ENCODE peak calls at places on chromosomes 6 and 20, in six cellular contexts. C is breast epithelium; O is naive thymus-derived CD4-positive, alpha-beta T cell; F is sigmoid colon; T is thyroid gland; B is adrenal gland. M is an unnamed sample.

GRCh38 chr6:133752129-133752528 is 136.8 kb upstream of the TCF21 start:
- DNase-seq in C (no peak), O (no peak), F (no peak), T (no peak), B (no peak), M (no peak)

GRCh38 chr20:3093861-3094361 is 9.4 kb upstream of the AVP start:
- DNase-seq in C (no peak), O (peak; percentile 75), F (no peak), T (no peak), B (no peak), M (no peak)

GRCh38 chr6:98927534-98927933 is 20.2 kb downstream of the FBXL4 start:
- DNase-seq in C (no peak), O (no peak), F (no peak), T (peak; percentile 88), B (no peak), M (no peak)

GRCh38 chr6:35258858-35259193 is 709 bp upstream of the ZNF76 start:
- DNase-seq in C (no peak), O (no peak), F (peak; percentile 76), T (no peak), B (no peak), M (no peak)

GRCh38 chr6:107152633-107153032 is 37.3 kb upstream of the BEND3 start:
- DNase-seq in C (no peak), O (no peak), F (no peak), T (no peak), B (no peak), M (no peak)

GRCh38 chr6:90432937-90433336 is 136.3 kb upstream of the BACH2 start:
- DNase-seq in C (no peak), O (no peak), F (no peak), T (no peak), B (no peak), M (no peak)

GRCh38 chr20:5056801-5057599 is 55.7 kb upstream of the SLC23A2 start:
- DNase-seq in C (no peak), O (peak; percentile 61), F (no peak), T (no peak), B (peak; percentile 38), M (peak; percentile 82)

GRCh38 chr20:46255440-46256104 is 52.7 kb downstream of the CDH22 start:
- DNase-seq in C (peak; percentile 65), O (no peak), F (peak; percentile 77), T (peak; percentile 94), B (peak; percentile 87), M (peak; percentile 52)

GRCh38 chr6:116945809-116946208 is 68.8 kb downstream of the RFX6 start:
- DNase-seq in C (no peak), O (no peak), F (no peak), T (no peak), B (no peak), M (no peak)

GRCh38 chr6:160040527-160041264 is 71.8 kb downstream of the IGF2R start:
- DNase-seq in C (no peak), O (no peak), F (no peak), T (no peak), B (no peak), M (no peak)

GRCh38 chr6:105326216-105326615 is 76.7 kb downstream of the PREP start:
- DNase-seq in C (no peak), O (no peak), F (no peak), T (peak; percentile 37), B (no peak), M (no peak)

GRCh38 chr6:42113929-42114636 is 28.3 kb downstream of the C6orf132 start:
- DNase-seq in C (no peak), O (no peak), F (no peak), T (no peak), B (no peak), M (no peak)

GRCh38 chr20:1322511-1323245 is 6.3 kb downstream of the SDCBP2 start:
- DNase-seq in C (peak; percentile 40), O (no peak), F (peak; percentile 72), T (peak; percentile 59), B (peak; percentile 58), M (no peak)

GRCh38 chr6:140480852-140481251 is 1106.4 kb upstream of the CITED2 start:
- DNase-seq in C (no peak), O (no peak), F (peak; percentile 67), T (no peak), B (no peak), M (no peak)

GRCh38 chr6:115221185-115221584 is 839.5 kb downstream of the FRK start:
- DNase-seq in C (no peak), O (no peak), F (no peak), T (no peak), B (no peak), M (no peak)

GRCh38 chr20:64115171-64115911 is 8.0 kb upstream of the NPBWR2 start:
- DNase-seq in C (peak; percentile 36), O (no peak), F (peak; percentile 45), T (no peak), B (peak; percentile 6), M (no peak)

GRCh38 chr6:11153447-11153846 is 41.9 kb upstream of the ERVFRD-1 start:
- DNase-seq in C (no peak), O (no peak), F (no peak), T (no peak), B (no peak), M (no peak)

GRCh38 chr6:75334266-75335040 is 49.9 kb upstream of the TMEM30A start:
- DNase-seq in C (no peak), O (no peak), F (no peak), T (peak; percentile 46), B (no peak), M (no peak)

GRCh38 chr6:165663736-165664552 is 903 bp upstream of the PDE10A start:
- DNase-seq in C (no peak), O (no peak), F (no peak), T (peak; percentile 42), B (no peak), M (no peak)

GRCh38 chr6:170130201-170130621 is 160.7 kb downstream of the DLL1 start:
- DNase-seq in C (peak; percentile 43), O (no peak), F (peak; percentile 57), T (no peak), B (no peak), M (peak; percentile 22)

GRCh38 chr20:22583773-22584629 is at the start of gene FOXA2:
- DNase-seq in C (no peak), O (no peak), F (no peak), T (peak; percentile 60), B (no peak), M (no peak)

GRCh38 chr20:22584630-22584921 is 204 bp upstream of the FOXA2 start:
- DNase-seq in C (no peak), O (no peak), F (no peak), T (peak; percentile 53), B (no peak), M (no peak)

GRCh38 chr20:22582960-22583772 is 1.2 kb downstream of the FOXA2 start:
- DNase-seq in C (no peak), O (no peak), F (no peak), T (no peak), B (no peak), M (no peak)

GRCh38 chr20:22581437-22582385 is 2.7 kb downstream of the FOXA2 start:
- DNase-seq in C (no peak), O (no peak), F (no peak), T (no peak), B (no peak), M (no peak)

DNA sequence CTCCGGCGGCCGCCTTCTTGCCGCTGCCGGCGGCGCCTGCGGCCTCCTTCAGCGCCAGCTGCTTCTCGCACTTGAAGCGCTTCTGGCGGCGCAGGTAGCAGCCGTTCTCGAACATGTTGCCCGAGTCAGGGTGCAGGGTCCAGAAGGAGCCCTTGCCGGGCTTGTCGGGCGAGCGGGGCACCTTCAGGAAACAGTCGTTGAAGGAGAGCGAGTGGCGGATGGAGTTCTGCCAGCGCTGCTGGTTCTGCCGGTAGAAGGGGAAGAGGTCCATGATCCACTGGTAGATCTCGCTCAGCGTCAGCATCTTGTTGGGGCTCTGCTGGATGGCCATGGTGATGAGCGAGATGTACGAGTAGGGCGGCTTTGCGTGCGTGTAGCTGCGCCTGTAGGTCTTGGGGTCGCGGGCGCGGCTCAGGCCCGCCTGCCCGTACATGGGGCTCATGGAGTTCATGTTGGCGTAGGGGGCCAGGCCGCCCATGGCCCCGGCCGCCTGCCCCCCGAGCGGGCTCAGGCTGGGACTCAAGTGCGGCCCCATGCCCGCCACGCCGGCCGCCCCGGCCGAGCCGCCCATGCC is 1.9 kb downstream of the FOXA2 start:
- DNase-seq in C (no peak), O (no peak), F (no peak), T (no peak), B (no peak), M (no peak)
- H3K9me3 ChIP-seq in C (no peaks in the 10 kb centered on the region), O (no peaks in the 10 kb centered on the region), F (no peaks in the 10 kb centered on the region), T (no peaks in the 10 kb centered on the region), B (no peaks in the 10 kb centered on the region), M (no peaks in the 10 kb centered on the region)

GRCh38 chr6:137162692-137163303 is 10.6 kb downstream of the IL22RA2 start:
- DNase-seq in C (no peak), O (no peak), F (no peak), T (no peak), B (no peak), M (no peak)
- H3K9me3 ChIP-seq in C (no peaks in the 10 kb centered on the region), O (no peaks in the 10 kb centered on the region), F (no peaks in the 10 kb centered on the region), T (no peaks in the 10 kb centered on the region), B (no peaks in the 10 kb centered on the region), M (no peaks in the 10 kb centered on the region)

DNA sequence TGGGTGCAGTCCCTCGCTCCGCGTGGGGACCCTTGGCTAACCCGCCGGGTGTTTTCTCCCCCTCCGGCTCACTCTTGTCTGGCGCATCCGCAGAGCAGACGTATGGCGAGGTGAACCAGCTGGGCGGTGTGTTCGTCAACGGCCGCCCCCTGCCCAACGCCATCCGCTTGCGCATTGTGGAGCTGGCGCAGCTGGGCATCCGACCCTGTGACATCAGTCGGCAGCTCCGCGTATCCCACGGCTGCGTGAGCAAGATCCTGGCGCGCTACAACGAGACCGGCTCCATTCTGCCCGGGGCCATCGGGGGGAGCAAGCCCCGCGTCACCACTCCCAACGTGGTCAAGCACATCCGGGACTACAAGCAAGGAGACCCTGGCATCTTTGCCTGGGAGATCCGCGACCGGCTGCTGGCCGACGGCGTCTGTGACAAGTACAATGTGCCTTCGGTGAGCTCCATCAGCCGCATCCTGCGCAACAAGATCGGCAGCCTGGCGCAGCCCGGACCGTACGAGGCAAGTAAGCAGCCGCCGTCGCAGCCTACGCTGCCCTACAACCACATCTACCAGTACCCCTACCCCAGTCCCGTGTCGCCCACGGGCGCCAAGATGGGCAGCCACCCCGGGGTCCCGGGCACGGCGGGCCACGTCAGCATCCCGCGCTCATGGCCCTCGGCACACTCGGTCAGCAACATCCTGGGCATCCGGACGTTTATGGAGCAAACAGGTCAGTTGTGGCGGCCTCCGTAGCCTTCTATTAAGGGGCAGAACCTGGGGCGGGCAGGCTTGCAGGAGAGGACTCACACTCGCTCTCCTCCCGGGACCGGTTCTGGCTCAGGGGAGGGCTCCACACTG is 1.1 kb downstream of the PAX1 start:
- DNase-seq in C (no peak), O (no peak), F (no peak), T (no peak), B (no peak), M (no peak)
- H3K9me3 ChIP-seq in C (no peaks in the 10 kb centered on the region), O (no peaks in the 10 kb centered on the region), F (no peaks in the 10 kb centered on the region), T (no peaks in the 10 kb centered on the region), B (no peaks in the 10 kb centered on the region), M (no peaks in the 10 kb centered on the region)

GRCh38 chr20:51517839-51518238 is 24.7 kb downstream of the NFATC2 start:
- DNase-seq in C (no peak), O (no peak), F (no peak), T (no peak), B (no peak), M (no peak)

GRCh38 chr20:51525241-51526104 is 17.0 kb downstream of the NFATC2 start:
- DNase-seq in C (no peak), O (no peak), F (peak; percentile 68), T (peak; percentile 58), B (peak; percentile 37), M (peak; percentile 53)

GRCh38 chr20:51523276-51524013 is 19.1 kb downstream of the NFATC2 start:
- DNase-seq in C (no peak), O (no peak), F (no peak), T (no peak), B (no peak), M (no peak)

GRCh38 chr20:51526105-51526470 is 16.4 kb downstream of the NFATC2 start:
- DNase-seq in C (no peak), O (no peak), F (no peak), T (no peak), B (no peak), M (no peak)

GRCh38 chr20:51522207-51522606 is 20.3 kb downstream of the NFATC2 start:
- DNase-seq in C (no peak), O (no peak), F (no peak), T (no peak), B (no peak), M (no peak)
- H3K9me3 ChIP-seq in C (no peaks in the 10 kb centered on the region), O (no peaks in the 10 kb centered on the region), F (no peaks in the 10 kb centered on the region), T (no peaks in the 10 kb centered on the region), B (no peaks in the 10 kb centered on the region), M (no peaks in the 10 kb centered on the region)